ENCODE peak calls at places on chromosomes 2 and 18, in five cellular contexts. V is caudate nucleus, W is ecto neural progenitor cell, B is sigmoid colon, S is psoas muscle. J is an unnamed sample.

GRCh38 chr2:105134076-105134475 is 96.2 kb downstream of the MRPS9 start:
- DNase-seq in V (no peak), W (no peak), B (no peak), S (no peak), J (no peak)

GRCh38 chr2:47631840-47632398 is 151.0 kb upstream of the MSH6 start:
- DNase-seq in V (no peak), W (no peak), B (no peak), S (no peak), J (peak)

GRCh38 chr18:49247786-49248185 is 212.7 kb downstream of the DYM start:
- DNase-seq in V (no peak), W (no peak), B (no peak), S (no peak), J (no peak)

GRCh38 chr2:224847961-224848850 is 132.0 kb upstream of the CCDC195 start:
- DNase-seq in V (no peak), W (no peak), B (no peak), S (no peak), J (peak)

GRCh38 chr2:226915846-226916360 is 80.0 kb downstream of the RHBDD1 start:
- DNase-seq in V (no peak), W (no peak), B (no peak), S (no peak), J (no peak)

GRCh38 chr18:48059363-48060109 is 129.1 kb upstream of the SMAD2 start:
- DNase-seq in V (no peak), W (no peak), B (no peak), S (no peak), J (no peak)

GRCh38 chr18:505483-506122 is 5.1 kb upstream of the COLEC12 start:
- DNase-seq in V (no peak), W (no peak), B (no peak), S (no peak), J (no peak)

GRCh38 chr2:240410808-240411207 is 24.7 kb upstream of the GPC1 start:
- DNase-seq in V (no peak), W (no peak), B (no peak), S (no peak), J (no peak)

GRCh38 chr2:26724004-26724750 is 31.7 kb downstream of the KCNK3 start:
- DNase-seq in V (no peak), W (no peak), B (peak), S (peak), J (peak)

GRCh38 chr2:110946892-110947291 is 173.8 kb upstream of the BCL2L11 start:
- DNase-seq in V (no peak), W (no peak), B (no peak), S (peak), J (no peak)

GRCh38 chr2:15939854-15940660 is at the start of gene MYCN:
- DNase-seq in V (peak), W (peak), B (no peak), S (peak), J (peak)

GRCh38 chr2:109254174-109254904 is 125.3 kb downstream of the SH3RF3 start:
- DNase-seq in V (no peak), W (no peak), B (no peak), S (no peak), J (no peak)

GRCh38 chr2:158232476-158232875 is 130.8 kb downstream of the UPP2 start:
- DNase-seq in V (no peak), W (no peak), B (no peak), S (no peak), J (peak)

GRCh38 chr2:216862628-216863027 is 2.8 kb upstream of the TNP1 start:
- DNase-seq in V (no peak), W (no peak), B (no peak), S (no peak), J (no peak)

GRCh38 chr2:22037274-22037673 is 913.5 kb downstream of the TDRD15 start:
- DNase-seq in V (no peak), W (no peak), B (no peak), S (no peak), J (no peak)

GRCh38 chr18:55489742-55490055 is 98.3 kb downstream of the TCF4 start:
- DNase-seq in V (no peak), W (no peak), B (no peak), S (no peak), J (no peak)

GRCh38 chr2:232761301-232761907 is 15.0 kb downstream of the KCNJ13 start:
- DNase-seq in V (no peak), W (no peak), B (no peak), S (no peak), J (peak)

GRCh38 chr2:189252991-189253680 is 73.6 kb upstream of the COL5A2 start:
- DNase-seq in V (no peak), W (no peak), B (no peak), S (no peak), J (no peak)

GRCh38 chr2:170361359-170361936 is 183.5 kb downstream of the MYO3B start:
- DNase-seq in V (peak), W (peak), B (no peak), S (no peak), J (peak)

GRCh38 chr18:13797157-13797611 is 26.8 kb upstream of the MC5R start:
- DNase-seq in V (no peak), W (no peak), B (no peak), S (no peak), J (no peak)

GRCh38 chr2:217393585-217394032 is 533.7 kb upstream of the TNP1 start:
- DNase-seq in V (no peak), W (no peak), B (peak), S (peak), J (no peak)

GRCh38 chr2:207121784-207122183 is 44.0 kb downstream of the KLF7 start:
- DNase-seq in V (no peak), W (no peak), B (no peak), S (peak), J (peak)

GRCh38 chr18:31399336-31400032 is 22.9 kb downstream of the DSG4 start:
- DNase-seq in V (no peak), W (no peak), B (no peak), S (no peak), J (no peak)

GRCh38 chr2:239920616-239921365 is 104.4 kb downstream of the NDUFA10 start:
- DNase-seq in V (no peak), W (peak), B (no peak), S (no peak), J (no peak)

GRCh38 chr2:238061310-238062202 is 755 bp downstream of the SCLY start:
- DNase-seq in V (peak), W (peak), B (peak), S (no peak), J (peak)

GRCh38 chr2:167406558-167406957 is 518.3 kb downstream of the XIRP2 start:
- DNase-seq in V (no peak), W (peak), B (no peak), S (no peak), J (no peak)

GRCh38 chr18:12768622-12769021 is 65.8 kb downstream of the PSMG2 start:
- DNase-seq in V (no peak), W (no peak), B (no peak), S (no peak), J (no peak)

GRCh38 chr18:11799066-11799465 is 52.1 kb upstream of the CHMP1B start:
- DNase-seq in V (no peak), W (no peak), B (no peak), S (no peak), J (no peak)

GRCh38 chr2:54103454-54104314 is 11.7 kb upstream of the ACYP2 start:
- DNase-seq in V (no peak), W (no peak), B (no peak), S (peak), J (peak)

GRCh38 chr2:113157108-113157896 is 16.5 kb upstream of the PSD4 start:
- DNase-seq in V (no peak), W (peak), B (no peak), S (no peak), J (peak)

GRCh38 chr2:178700922-178701342 is 106.3 kb downstream of the TTN start:
- DNase-seq in V (no peak), W (no peak), B (no peak), S (no peak), J (peak)

GRCh38 chr2:42084231-42084671 is 36.4 kb downstream of the PKDCC start:
- DNase-seq in V (no peak), W (no peak), B (peak), S (peak), J (peak)

GRCh38 chr18:30682667-30683066 is 359.9 kb downstream of the DSC3 start:
- DNase-seq in V (no peak), W (no peak), B (no peak), S (no peak), J (no peak)

GRCh38 chr2:232238108-232238507 is 140.4 kb upstream of the ALPP start:
- DNase-seq in V (no peak), W (no peak), B (no peak), S (no peak), J (no peak)